ENCODE peak calls at places on chromosomes 3 and 15, in nine cellular contexts. One of them, this sample, is unnamed.

GRCh38 chr3:155870945-155871745 is 695 bp downstream of the GMPS start:
- DNase-seq in ovary: peak; percentile 72
- DNase-seq in upper lobe of right lung: peak; percentile 84
- DNase-seq in Peyer's patch: peak; percentile 74
- DNase-seq in A549: peak; percentile 50
- DNase-seq in tibial artery: peak; percentile 67
- DNase-seq in GM12878: no peak
- DNase-seq in IMR-90: no peak
- DNase-seq in K562: peak; percentile 73
- DNase-seq in this sample: peak; percentile 55

GRCh38 chr15:58299311-58299850 is 132.4 kb upstream of the LIPC start:
- DNase-seq in ovary: no peak
- DNase-seq in upper lobe of right lung: no peak
- DNase-seq in Peyer's patch: no peak
- DNase-seq in A549: no peak
- DNase-seq in tibial artery: no peak
- DNase-seq in GM12878: peak; percentile 17
- DNase-seq in IMR-90: peak; percentile 33
- DNase-seq in K562: no peak
- DNase-seq in this sample: no peak

GRCh38 chr3:4138150-4138783 is 164.9 kb upstream of the SETMAR start:
- DNase-seq in ovary: no peak
- DNase-seq in upper lobe of right lung: no peak
- DNase-seq in Peyer's patch: no peak
- DNase-seq in A549: no peak
- DNase-seq in tibial artery: no peak
- DNase-seq in GM12878: no peak
- DNase-seq in IMR-90: no peak
- DNase-seq in K562: no peak
- DNase-seq in this sample: no peak

GRCh38 chr15:26841514-26841913 is 25.3 kb upstream of the GABRA5 start:
- DNase-seq in ovary: no peak
- DNase-seq in upper lobe of right lung: no peak
- DNase-seq in Peyer's patch: no peak
- DNase-seq in A549: no peak
- DNase-seq in tibial artery: no peak
- DNase-seq in GM12878: no peak
- DNase-seq in IMR-90: no peak
- DNase-seq in K562: no peak
- DNase-seq in this sample: no peak

GRCh38 chr15:59105839-59106238 is 893 bp downstream of the CCNB2 start:
- DNase-seq in ovary: no peak
- DNase-seq in upper lobe of right lung: no peak
- DNase-seq in Peyer's patch: no peak
- DNase-seq in A549: peak; percentile 49
- DNase-seq in tibial artery: no peak
- DNase-seq in GM12878: no peak
- DNase-seq in IMR-90: no peak
- DNase-seq in K562: no peak
- DNase-seq in this sample: no peak

GRCh38 chr3:10524270-10524669 is 18.9 kb upstream of the ATP2B2 start:
- DNase-seq in ovary: no peak
- DNase-seq in upper lobe of right lung: no peak
- DNase-seq in Peyer's patch: no peak
- DNase-seq in A549: no peak
- DNase-seq in tibial artery: no peak
- DNase-seq in GM12878: no peak
- DNase-seq in IMR-90: no peak
- DNase-seq in K562: no peak
- DNase-seq in this sample: no peak

GRCh38 chr15:100696452-100696851 is 94.1 kb downstream of the ASB7 start:
- DNase-seq in ovary: no peak
- DNase-seq in upper lobe of right lung: no peak
- DNase-seq in Peyer's patch: no peak
- DNase-seq in A549: no peak
- DNase-seq in tibial artery: no peak
- DNase-seq in GM12878: no peak
- DNase-seq in IMR-90: no peak
- DNase-seq in K562: no peak
- DNase-seq in this sample: no peak

GRCh38 chr3:184003187-184003967 is 14.3 kb downstream of the ABCC5 start:
- DNase-seq in ovary: no peak
- DNase-seq in upper lobe of right lung: no peak
- DNase-seq in Peyer's patch: no peak
- DNase-seq in A549: no peak
- DNase-seq in tibial artery: no peak
- DNase-seq in GM12878: no peak
- DNase-seq in IMR-90: peak; percentile 81
- DNase-seq in K562: no peak
- DNase-seq in this sample: no peak

GRCh38 chr3:149902498-149903139 is 68.1 kb downstream of the PFN2 start:
- DNase-seq in ovary: no peak
- DNase-seq in upper lobe of right lung: no peak
- DNase-seq in Peyer's patch: no peak
- DNase-seq in A549: no peak
- DNase-seq in tibial artery: no peak
- DNase-seq in GM12878: no peak
- DNase-seq in IMR-90: no peak
- DNase-seq in K562: no peak
- DNase-seq in this sample: no peak

GRCh38 chr3:85760342-85760741 is 801.6 kb downstream of the CADM2 start:
- DNase-seq in ovary: no peak
- DNase-seq in upper lobe of right lung: no peak
- DNase-seq in Peyer's patch: no peak
- DNase-seq in A549: no peak
- DNase-seq in tibial artery: no peak
- DNase-seq in GM12878: no peak
- DNase-seq in IMR-90: no peak
- DNase-seq in K562: no peak
- DNase-seq in this sample: no peak

GRCh38 chr3:119418091-119418512 is 45.3 kb downstream of the TMEM39A start:
- DNase-seq in ovary: no peak
- DNase-seq in upper lobe of right lung: no peak
- DNase-seq in Peyer's patch: no peak
- DNase-seq in A549: no peak
- DNase-seq in tibial artery: no peak
- DNase-seq in GM12878: no peak
- DNase-seq in IMR-90: no peak
- DNase-seq in K562: peak; percentile 57
- DNase-seq in this sample: no peak

GRCh38 chr15:63729115-63729884 is 104.4 kb downstream of the HERC1 start:
- DNase-seq in ovary: no peak
- DNase-seq in upper lobe of right lung: no peak
- DNase-seq in Peyer's patch: no peak
- DNase-seq in A549: no peak
- DNase-seq in tibial artery: no peak
- DNase-seq in GM12878: no peak
- DNase-seq in IMR-90: peak; percentile 6
- DNase-seq in K562: no peak
- DNase-seq in this sample: no peak

GRCh38 chr15:71806452-71806931 is 3.9 kb upstream of the NR2E3 start:
- DNase-seq in ovary: peak; percentile 44
- DNase-seq in upper lobe of right lung: no peak
- DNase-seq in Peyer's patch: no peak
- DNase-seq in A549: no peak
- DNase-seq in tibial artery: no peak
- DNase-seq in GM12878: no peak
- DNase-seq in IMR-90: peak; percentile 69
- DNase-seq in K562: no peak
- DNase-seq in this sample: peak; percentile 79

GRCh38 chr3:130260821-130261402 is 84.6 kb upstream of the COL6A5 start:
- DNase-seq in ovary: no peak
- DNase-seq in upper lobe of right lung: no peak
- DNase-seq in Peyer's patch: no peak
- DNase-seq in A549: no peak
- DNase-seq in tibial artery: no peak
- DNase-seq in GM12878: no peak
- DNase-seq in IMR-90: no peak
- DNase-seq in K562: no peak
- DNase-seq in this sample: no peak

GRCh38 chr3:172709776-172710708 is 825 bp downstream of the NCEH1 start:
- DNase-seq in ovary: peak; percentile 47
- DNase-seq in upper lobe of right lung: peak; percentile 69
- DNase-seq in Peyer's patch: peak; percentile 68
- DNase-seq in A549: no peak
- DNase-seq in tibial artery: peak; percentile 61
- DNase-seq in GM12878: no peak
- DNase-seq in IMR-90: peak; percentile 41
- DNase-seq in K562: peak; percentile 16
- DNase-seq in this sample: peak; percentile 20

GRCh38 chr3:170440346-170440745 is 21.7 kb downstream of the CLDN11 start:
- DNase-seq in ovary: no peak
- DNase-seq in upper lobe of right lung: no peak
- DNase-seq in Peyer's patch: no peak
- DNase-seq in A549: no peak
- DNase-seq in tibial artery: no peak
- DNase-seq in GM12878: no peak
- DNase-seq in IMR-90: peak; percentile 63
- DNase-seq in K562: no peak
- DNase-seq in this sample: no peak

GRCh38 chr3:173584834-173585831 is 187.6 kb downstream of the NLGN1 start:
- DNase-seq in ovary: peak; percentile 42
- DNase-seq in upper lobe of right lung: peak; percentile 64
- DNase-seq in Peyer's patch: peak; percentile 41
- DNase-seq in A549: no peak
- DNase-seq in tibial artery: peak; percentile 38
- DNase-seq in GM12878: no peak
- DNase-seq in IMR-90: peak; percentile 57
- DNase-seq in K562: no peak
- DNase-seq in this sample: no peak

GRCh38 chr3:10570196-10570946 is 65.0 kb upstream of the ATP2B2 start:
- DNase-seq in ovary: no peak
- DNase-seq in upper lobe of right lung: no peak
- DNase-seq in Peyer's patch: no peak
- DNase-seq in A549: no peak
- DNase-seq in tibial artery: no peak
- DNase-seq in GM12878: no peak
- DNase-seq in IMR-90: no peak
- DNase-seq in K562: no peak
- DNase-seq in this sample: no peak

GRCh38 chr3:61571516-61572336 is 10.4 kb downstream of the PTPRG start:
- DNase-seq in ovary: no peak
- DNase-seq in upper lobe of right lung: no peak
- DNase-seq in Peyer's patch: no peak
- DNase-seq in A549: no peak
- DNase-seq in tibial artery: peak; percentile 58
- DNase-seq in GM12878: no peak
- DNase-seq in IMR-90: peak; percentile 84
- DNase-seq in K562: no peak
- DNase-seq in this sample: no peak

GRCh38 chr3:39637807-39638206 is 170.3 kb downstream of the MOBP start:
- DNase-seq in ovary: no peak
- DNase-seq in upper lobe of right lung: no peak
- DNase-seq in Peyer's patch: no peak
- DNase-seq in A549: peak; percentile 51
- DNase-seq in tibial artery: no peak
- DNase-seq in GM12878: no peak
- DNase-seq in IMR-90: peak; percentile 48
- DNase-seq in K562: peak; percentile 35
- DNase-seq in this sample: no peak

GRCh38 chr15:23797747-23798157 is 110.6 kb upstream of the NDN start:
- DNase-seq in ovary: no peak
- DNase-seq in upper lobe of right lung: no peak
- DNase-seq in Peyer's patch: no peak
- DNase-seq in A549: no peak
- DNase-seq in tibial artery: no peak
- DNase-seq in GM12878: no peak
- DNase-seq in IMR-90: no peak
- DNase-seq in K562: no peak
- DNase-seq in this sample: no peak
- H3K9me3 ChIP-seq in ovary: no peaks in the 10 kb centered on the region
- H3K9me3 ChIP-seq in upper lobe of right lung: no peaks in the 10 kb centered on the region
- H3K9me3 ChIP-seq in Peyer's patch: no peaks in the 10 kb centered on the region
- H3K9me3 ChIP-seq in A549: no peaks in the 10 kb centered on the region
- H3K9me3 ChIP-seq in tibial artery: no peaks in the 10 kb centered on the region
- H3K9me3 ChIP-seq in GM12878: no peaks in the 10 kb centered on the region
- H3K9me3 ChIP-seq in IMR-90: peaks cover 17% of the 10 kb centered on the region
- H3K9me3 ChIP-seq in K562: no peaks in the 10 kb centered on the region
- H3K9me3 ChIP-seq in this sample: no peaks in the 10 kb centered on the region

GRCh38 chr15:28913171-28913765 is 27.5 kb downstream of the APBA2 start:
- DNase-seq in ovary: no peak
- DNase-seq in upper lobe of right lung: peak; percentile 48
- DNase-seq in Peyer's patch: no peak
- DNase-seq in A549: peak; percentile 24
- DNase-seq in tibial artery: no peak
- DNase-seq in GM12878: no peak
- DNase-seq in IMR-90: peak; percentile 21
- DNase-seq in K562: no peak
- DNase-seq in this sample: peak; percentile 47
- TF ChIP-seq CTCF in ovary: no peak
- TF ChIP-seq CTCF in upper lobe of right lung: no peak
- TF ChIP-seq CTCF in Peyer's patch: no peak
- TF ChIP-seq CTCF in A549: no peak
- TF ChIP-seq CTCF in tibial artery: no peak
- TF ChIP-seq CTCF in GM12878: no peak
- TF ChIP-seq CTCF in IMR-90: peak; percentile 14
- TF ChIP-seq CTCF in K562: peak; percentile 25
- TF ChIP-seq CTCF in this sample: peak; percentile 43

DNA sequence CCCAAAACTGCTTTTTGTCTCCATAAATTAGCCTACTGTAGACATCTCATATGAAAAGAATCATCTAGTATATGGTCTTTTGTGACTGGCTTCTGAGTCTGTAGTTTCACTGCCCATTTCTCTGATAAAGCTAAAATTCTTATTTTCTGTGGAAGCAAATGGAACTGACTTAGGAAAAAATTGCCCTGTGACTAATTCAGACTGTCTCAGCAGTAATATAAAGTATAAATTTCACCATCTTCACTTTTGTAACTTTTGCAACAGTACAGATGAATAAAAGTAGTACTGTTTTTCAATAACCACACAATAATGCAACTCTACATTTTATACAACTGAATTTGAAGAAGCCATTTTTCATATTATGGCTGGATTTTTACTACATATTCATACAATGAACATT is 104.1 kb downstream of the TBC1D5 start:
- DNase-seq in ovary: no peak
- DNase-seq in upper lobe of right lung: no peak
- DNase-seq in Peyer's patch: no peak
- DNase-seq in A549: no peak
- DNase-seq in tibial artery: no peak
- DNase-seq in GM12878: no peak
- DNase-seq in IMR-90: peak; percentile 30
- DNase-seq in K562: no peak
- DNase-seq in this sample: no peak
- H3K27ac ChIP-seq in ovary: no peak overlapping the region
- H3K27ac ChIP-seq in upper lobe of right lung: no peak overlapping the region
- H3K27ac ChIP-seq in Peyer's patch: no peak overlapping the region
- H3K27ac ChIP-seq in A549: peak overlapping the region; percentile 87
- H3K27ac ChIP-seq in tibial artery: peak overlapping the region; percentile 22
- H3K27ac ChIP-seq in GM12878: no peak overlapping the region
- H3K27ac ChIP-seq in IMR-90: no peak overlapping the region
- H3K27ac ChIP-seq in K562: no peak overlapping the region
- H3K27ac ChIP-seq in this sample: no peak overlapping the region

GRCh38 chr3:7684193-7684592 is 817.4 kb upstream of the LMCD1 start:
- DNase-seq in ovary: no peak
- DNase-seq in upper lobe of right lung: no peak
- DNase-seq in Peyer's patch: no peak
- DNase-seq in A549: no peak
- DNase-seq in tibial artery: no peak
- DNase-seq in GM12878: no peak
- DNase-seq in IMR-90: no peak
- DNase-seq in K562: no peak
- DNase-seq in this sample: no peak
- H3K9me3 ChIP-seq in ovary: no peaks in the 10 kb centered on the region
- H3K9me3 ChIP-seq in upper lobe of right lung: no peaks in the 10 kb centered on the region
- H3K9me3 ChIP-seq in Peyer's patch: no peaks in the 10 kb centered on the region
- H3K9me3 ChIP-seq in A549: no peaks in the 10 kb centered on the region
- H3K9me3 ChIP-seq in tibial artery: no peaks in the 10 kb centered on the region
- H3K9me3 ChIP-seq in GM12878: no peaks in the 10 kb centered on the region
- H3K9me3 ChIP-seq in IMR-90: peaks cover 12% of the 10 kb centered on the region
- H3K9me3 ChIP-seq in K562: no peaks in the 10 kb centered on the region
- H3K9me3 ChIP-seq in this sample: peaks cover 2% of the 10 kb centered on the region

GRCh38 chr15:77654975-77655374 is 22.3 kb upstream of the LINGO1 start:
- DNase-seq in ovary: no peak
- DNase-seq in upper lobe of right lung: no peak
- DNase-seq in Peyer's patch: no peak
- DNase-seq in A549: peak; percentile 73
- DNase-seq in tibial artery: no peak
- DNase-seq in GM12878: no peak
- DNase-seq in IMR-90: no peak
- DNase-seq in K562: peak; percentile 72
- DNase-seq in this sample: peak; percentile 74
- TF ChIP-seq CTCF in ovary: no peak
- TF ChIP-seq CTCF in upper lobe of right lung: no peak
- TF ChIP-seq CTCF in Peyer's patch: peak; percentile 40
- TF ChIP-seq CTCF in A549: no peak
- TF ChIP-seq CTCF in tibial artery: no peak
- TF ChIP-seq CTCF in GM12878: peak; percentile 20
- TF ChIP-seq CTCF in IMR-90: no peak
- TF ChIP-seq CTCF in K562: peak; percentile 75
- TF ChIP-seq CTCF in this sample: peak; percentile 83

This sample was measured in WERI-Rb-1.